ENCODE peak calls at places on chromosomes 5 and 9, in six cellular contexts. One of them, this sample, is unnamed.

GRCh38 chr5:138752951-138753793 is at the start of gene CTNNA1:
- ATAC-seq in A549: peak
- ATAC-seq in GM12878: peak
- ATAC-seq in HepG2: peak
- ATAC-seq in K562: peak
- ATAC-seq in upper lobe of left lung: peak
- ATAC-seq in this sample: peak

GRCh38 chr5:1707467-1707866 is 92.2 kb downstream of the MRPL36 start:
- ATAC-seq in GM12878: no peak
- ATAC-seq in upper lobe of left lung: no peak
- ATAC-seq in K562: no peak
- ATAC-seq in HepG2: no peak
- ATAC-seq in A549: no peak
- ATAC-seq in this sample: no peak

GRCh38 chr9:14687042-14687719 is 6.1 kb downstream of the ZDHHC21 start:
- ATAC-seq in HepG2: no peak
- ATAC-seq in upper lobe of left lung: no peak
- ATAC-seq in GM12878: no peak
- ATAC-seq in A549: no peak
- ATAC-seq in K562: no peak
- ATAC-seq in this sample: no peak

GRCh38 chr5:178248750-178249149 is 16.1 kb upstream of the PHYKPL start:
- ATAC-seq in K562: no peak
- ATAC-seq in upper lobe of left lung: no peak
- ATAC-seq in HepG2: no peak
- ATAC-seq in GM12878: no peak
- ATAC-seq in A549: no peak
- ATAC-seq in this sample: no peak

GRCh38 chr5:133658327-133658726 is 46.0 kb upstream of the FSTL4 start:
- ATAC-seq in K562: no peak
- ATAC-seq in HepG2: no peak
- ATAC-seq in GM12878: no peak
- ATAC-seq in A549: no peak
- ATAC-seq in upper lobe of left lung: no peak
- ATAC-seq in this sample: no peak

GRCh38 chr5:42930934-42931333 is 109.2 kb downstream of the ANXA2R start:
- ATAC-seq in upper lobe of left lung: no peak
- ATAC-seq in A549: no peak
- ATAC-seq in K562: no peak
- ATAC-seq in GM12878: no peak
- ATAC-seq in HepG2: no peak
- ATAC-seq in this sample: no peak

GRCh38 chr5:5063533-5063953 is 76.6 kb upstream of the ADAMTS16 start:
- ATAC-seq in HepG2: peak
- ATAC-seq in K562: peak
- ATAC-seq in A549: peak
- ATAC-seq in upper lobe of left lung: no peak
- ATAC-seq in GM12878: peak
- ATAC-seq in this sample: no peak

GRCh38 chr5:161380550-161380949 is 166.0 kb downstream of the GABRB2 start:
- ATAC-seq in A549: no peak
- ATAC-seq in GM12878: peak
- ATAC-seq in HepG2: no peak
- ATAC-seq in K562: no peak
- ATAC-seq in upper lobe of left lung: no peak
- ATAC-seq in this sample: no peak

GRCh38 chr5:131379071-131379538 is 115.3 kb downstream of the CDC42SE2 start:
- ATAC-seq in K562: peak
- ATAC-seq in HepG2: peak
- ATAC-seq in upper lobe of left lung: no peak
- ATAC-seq in A549: no peak
- ATAC-seq in GM12878: peak
- ATAC-seq in this sample: no peak

GRCh38 chr5:169805937-169806700 is 169.0 kb downstream of the DOCK2 start:
- ATAC-seq in upper lobe of left lung: no peak
- ATAC-seq in K562: no peak
- ATAC-seq in A549: no peak
- ATAC-seq in HepG2: no peak
- ATAC-seq in GM12878: peak
- ATAC-seq in this sample: no peak

GRCh38 chr5:27325513-27325912 is 287.1 kb upstream of the CDH9 start:
- ATAC-seq in A549: no peak
- ATAC-seq in upper lobe of left lung: no peak
- ATAC-seq in GM12878: no peak
- ATAC-seq in K562: no peak
- ATAC-seq in HepG2: no peak
- ATAC-seq in this sample: no peak

GRCh38 chr5:170572453-170572852 is 68.6 kb downstream of the KCNIP1 start:
- ATAC-seq in K562: no peak
- ATAC-seq in A549: no peak
- ATAC-seq in upper lobe of left lung: no peak
- ATAC-seq in HepG2: no peak
- ATAC-seq in GM12878: peak
- ATAC-seq in this sample: no peak

GRCh38 chr5:1483064-1483463 is 37.8 kb upstream of the SLC6A3 start:
- ATAC-seq in upper lobe of left lung: no peak
- ATAC-seq in GM12878: no peak
- ATAC-seq in K562: no peak
- ATAC-seq in A549: no peak
- ATAC-seq in HepG2: no peak
- ATAC-seq in this sample: no peak

GRCh38 chr5:72015103-72015548 is 92.1 kb upstream of the MAP1B start:
- ATAC-seq in K562: peak
- ATAC-seq in HepG2: peak
- ATAC-seq in GM12878: no peak
- ATAC-seq in A549: peak
- ATAC-seq in upper lobe of left lung: peak
- ATAC-seq in this sample: no peak

GRCh38 chr5:98757978-98758377 is 15.5 kb upstream of the RGMB start:
- ATAC-seq in HepG2: no peak
- ATAC-seq in A549: no peak
- ATAC-seq in upper lobe of left lung: no peak
- ATAC-seq in K562: no peak
- ATAC-seq in GM12878: no peak
- ATAC-seq in this sample: no peak
- TF ChIP-seq EP300 in HepG2: no peak
- TF ChIP-seq EP300 in A549: no peak
- TF ChIP-seq EP300 in upper lobe of left lung: no peak
- TF ChIP-seq EP300 in K562: no peak
- TF ChIP-seq EP300 in GM12878: no peak
- TF ChIP-seq EP300 in this sample: no peak

GRCh38 chr9:93268551-93269314 is 84.8 kb downstream of the WNK2 start:
- ATAC-seq in GM12878: peak
- ATAC-seq in K562: no peak
- ATAC-seq in upper lobe of left lung: no peak
- ATAC-seq in HepG2: no peak
- ATAC-seq in A549: no peak
- ATAC-seq in this sample: no peak

GRCh38 chr9:93266521-93267001 is 82.6 kb downstream of the WNK2 start:
- ATAC-seq in GM12878: no peak
- ATAC-seq in HepG2: no peak
- ATAC-seq in K562: no peak
- ATAC-seq in upper lobe of left lung: no peak
- ATAC-seq in A549: no peak
- ATAC-seq in this sample: no peak

GRCh38 chr9:93265972-93266371 is 82.0 kb downstream of the WNK2 start:
- ATAC-seq in HepG2: no peak
- ATAC-seq in upper lobe of left lung: no peak
- ATAC-seq in K562: no peak
- ATAC-seq in GM12878: no peak
- ATAC-seq in A549: no peak
- ATAC-seq in this sample: no peak

GRCh38 chr9:93267681-93268505 is 84.0 kb downstream of the WNK2 start:
- ATAC-seq in HepG2: no peak
- ATAC-seq in K562: no peak
- ATAC-seq in upper lobe of left lung: no peak
- ATAC-seq in A549: no peak
- ATAC-seq in GM12878: no peak
- ATAC-seq in this sample: no peak

GRCh38 chr9:93267091-93267541 is 83.2 kb downstream of the WNK2 start:
- ATAC-seq in K562: no peak
- ATAC-seq in A549: no peak
- ATAC-seq in upper lobe of left lung: no peak
- ATAC-seq in GM12878: no peak
- ATAC-seq in HepG2: no peak
- ATAC-seq in this sample: no peak
- TF ChIP-seq CTCF in K562: no peak
- TF ChIP-seq CTCF in A549: no peak
- TF ChIP-seq CTCF in upper lobe of left lung: no peak
- TF ChIP-seq CTCF in GM12878: no peak
- TF ChIP-seq CTCF in HepG2: no peak
- TF ChIP-seq CTCF in this sample: no peak

GRCh38 chr5:124746252-124746915 is at the start of gene ZNF608:
- ATAC-seq in A549: no peak
- ATAC-seq in HepG2: no peak
- ATAC-seq in K562: no peak
- ATAC-seq in GM12878: no peak
- ATAC-seq in upper lobe of left lung: peak
- ATAC-seq in this sample: no peak

GRCh38 chr5:124751031-124751430 is 4.6 kb upstream of the ZNF608 start:
- ATAC-seq in GM12878: no peak
- ATAC-seq in upper lobe of left lung: no peak
- ATAC-seq in K562: no peak
- ATAC-seq in HepG2: no peak
- ATAC-seq in A549: no peak
- ATAC-seq in this sample: no peak

GRCh38 chr5:124747770-124748686 is 1.6 kb upstream of the ZNF608 start:
- ATAC-seq in GM12878: peak
- ATAC-seq in K562: no peak
- ATAC-seq in upper lobe of left lung: peak
- ATAC-seq in HepG2: peak
- ATAC-seq in A549: peak
- ATAC-seq in this sample: no peak

GRCh38 chr5:124746916-124747769 is 704 bp upstream of the ZNF608 start:
- ATAC-seq in A549: no peak
- ATAC-seq in HepG2: no peak
- ATAC-seq in K562: peak
- ATAC-seq in upper lobe of left lung: peak
- ATAC-seq in GM12878: peak
- ATAC-seq in this sample: peak

GRCh38 chr5:124748687-124749594 is 2.5 kb upstream of the ZNF608 start:
- ATAC-seq in K562: peak
- ATAC-seq in HepG2: peak
- ATAC-seq in upper lobe of left lung: peak
- ATAC-seq in GM12878: peak
- ATAC-seq in A549: peak
- ATAC-seq in this sample: peak
- TF ChIP-seq EP300 in K562: no peak
- TF ChIP-seq EP300 in HepG2: peak
- TF ChIP-seq EP300 in upper lobe of left lung: no peak
- TF ChIP-seq EP300 in GM12878: no peak
- TF ChIP-seq EP300 in A549: no peak
- TF ChIP-seq EP300 in this sample: no peak

DNA sequence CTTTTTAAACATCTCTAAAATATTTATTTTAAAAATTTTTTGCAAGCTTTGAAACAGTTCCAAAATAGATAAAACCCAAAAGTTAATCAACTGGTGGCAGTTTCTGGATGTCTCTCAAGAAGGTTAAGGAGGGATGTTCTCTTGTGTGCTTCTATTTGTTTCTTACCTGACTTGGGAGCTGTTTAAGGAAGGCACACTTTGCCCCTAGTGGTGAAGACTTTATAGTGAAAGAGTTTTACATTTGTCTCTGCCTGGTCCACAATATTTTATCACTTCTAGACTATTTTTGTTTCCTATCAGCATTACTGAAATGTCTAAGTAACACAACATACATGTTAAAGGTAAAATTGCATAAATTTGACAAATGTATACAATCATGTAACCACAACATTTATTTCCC is 552.8 kb downstream of the SEMA5A start:
- ATAC-seq in upper lobe of left lung: no peak
- ATAC-seq in HepG2: no peak
- ATAC-seq in K562: no peak
- ATAC-seq in A549: no peak
- ATAC-seq in GM12878: no peak
- ATAC-seq in this sample: no peak
- TF ChIP-seq CTCF in upper lobe of left lung: no peak
- TF ChIP-seq CTCF in HepG2: no peak
- TF ChIP-seq CTCF in K562: no peak
- TF ChIP-seq CTCF in A549: no peak
- TF ChIP-seq CTCF in GM12878: peak
- TF ChIP-seq CTCF in this sample: no peak

DNA sequence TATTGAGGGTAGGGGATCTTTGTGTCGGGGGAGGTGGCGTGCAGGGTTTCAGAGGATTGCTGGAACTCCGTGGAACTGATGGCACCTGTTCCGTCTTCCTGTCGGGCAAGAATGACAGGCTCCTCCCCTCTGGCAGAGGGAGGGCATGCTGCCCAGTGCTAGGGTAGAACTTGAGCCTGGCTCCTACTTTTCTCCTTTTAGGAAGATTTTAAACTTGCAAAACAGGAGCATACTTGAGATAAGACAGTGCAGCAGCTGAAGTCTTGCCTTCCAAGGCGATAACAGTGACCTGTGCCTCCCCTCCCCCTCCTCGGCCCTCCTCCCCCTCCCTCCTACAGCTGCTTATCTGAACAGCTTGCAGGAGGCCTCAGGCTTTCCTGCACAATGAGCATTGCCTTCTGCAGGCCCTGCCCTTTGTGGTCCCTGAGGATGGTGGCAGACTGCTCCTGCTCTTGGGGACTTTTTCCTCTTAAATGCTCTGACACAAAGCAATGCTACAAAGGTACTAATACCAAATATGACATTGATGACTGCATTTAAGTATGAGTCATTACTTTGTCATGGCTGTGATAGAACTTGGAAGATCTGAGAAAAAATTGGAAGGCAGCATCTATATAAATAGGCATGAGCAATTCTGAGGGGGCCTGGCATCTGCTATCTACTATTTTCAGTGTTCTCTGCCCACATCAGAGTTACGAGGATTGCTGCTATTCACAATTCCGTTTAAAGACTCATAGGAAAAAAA is 1.9 kb downstream of the GADD45G start:
- ATAC-seq in HepG2: no peak
- ATAC-seq in GM12878: no peak
- ATAC-seq in upper lobe of left lung: no peak
- ATAC-seq in A549: no peak
- ATAC-seq in K562: peak
- ATAC-seq in this sample: no peak
- TF ChIP-seq EP300 in HepG2: no peak
- TF ChIP-seq EP300 in GM12878: no peak
- TF ChIP-seq EP300 in upper lobe of left lung: no peak
- TF ChIP-seq EP300 in A549: no peak
- TF ChIP-seq EP300 in K562: peak
- TF ChIP-seq EP300 in this sample: no peak

GRCh38 chr5:45642370-45642769 is 53.8 kb downstream of the HCN1 start:
- ATAC-seq in upper lobe of left lung: no peak
- ATAC-seq in K562: no peak
- ATAC-seq in A549: no peak
- ATAC-seq in HepG2: no peak
- ATAC-seq in GM12878: no peak
- ATAC-seq in this sample: no peak

GRCh38 chr5:45643051-45643450 is 53.1 kb downstream of the HCN1 start:
- ATAC-seq in A549: no peak
- ATAC-seq in HepG2: no peak
- ATAC-seq in K562: no peak
- ATAC-seq in upper lobe of left lung: no peak
- ATAC-seq in GM12878: no peak
- ATAC-seq in this sample: no peak

GRCh38 chr5:45639038-45639437 is 57.1 kb downstream of the HCN1 start:
- ATAC-seq in A549: no peak
- ATAC-seq in HepG2: no peak
- ATAC-seq in K562: no peak
- ATAC-seq in GM12878: no peak
- ATAC-seq in upper lobe of left lung: no peak
- ATAC-seq in this sample: no peak
- TF ChIP-seq CTCF in A549: no peak
- TF ChIP-seq CTCF in HepG2: no peak
- TF ChIP-seq CTCF in K562: no peak
- TF ChIP-seq CTCF in GM12878: no peak
- TF ChIP-seq CTCF in upper lobe of left lung: no peak
- TF ChIP-seq CTCF in this sample: no peak